ENCODE peak calls at places on chromosomes 4 and X, in six cellular contexts. J is activated CD4-positive, alpha-beta T cell treated with anti-CD3 and anti-CD28 coated beads, Interleukin-2, amount 50 U/mL, for 4 hours; S is HEK293T; W is AG04449; N is neural crest cell; E is heart left ventricle. R is an unnamed sample.

GRCh38 chrX:68072016-68072415 is 361.3 kb downstream of the OPHN1 start:
- DNase-seq in J (no peak), S (no peak), W (no peak), N (no peak), E (no peak), R (no peak)

GRCh38 chr4:120922390-120923200 is at the start of gene PRDM5:
- DNase-seq in J (peak; percentile 2), S (peak; percentile 53), W (no peak), N (peak; percentile 54), E (peak; percentile 73), R (no peak)

GRCh38 chr4:17769406-17770174 is 11.8 kb downstream of the FAM184B start:
- DNase-seq in J (no peak), S (no peak), W (no peak), N (no peak), E (no peak), R (no peak)

GRCh38 chr4:107497054-107497453 is 223.0 kb downstream of the PAPSS1 start:
- DNase-seq in J (no peak), S (no peak), W (no peak), N (no peak), E (no peak), R (no peak)

GRCh38 chr4:13911256-13911655 is 283.7 kb upstream of the BOD1L1 start:
- DNase-seq in J (no peak), S (no peak), W (no peak), N (no peak), E (no peak), R (no peak)

GRCh38 chr4:89283226-89283974 is 24.2 kb downstream of the GPRIN3 start:
- DNase-seq in J (no peak), S (no peak), W (no peak), N (no peak), E (no peak), R (no peak)

GRCh38 chr4:140046573-140046972 is 107.4 kb downstream of the MAML3 start:
- DNase-seq in J (no peak), S (no peak), W (no peak), N (no peak), E (no peak), R (no peak)

GRCh38 chr4:107800058-107800457 is 24.7 kb upstream of the SGMS2 start:
- DNase-seq in J (no peak), S (no peak), W (no peak), N (no peak), E (no peak), R (no peak)

R was measured in GM18507.